ENCODE peak calls at places on chromosome 2, in six cellular contexts. Q is uterus, J is adrenal gland, L is fibroblast of lung, A is BE2C, R is PC-3. G is an unnamed sample.

GRCh38 chr2:170113168-170113567 is 64.8 kb upstream of the MYO3B start:
- DNase-seq in L (no peak), J (no peak), Q (no peak), R (no peak), A (no peak), G (no peak)

GRCh38 chr2:105517814-105518705 is 119.2 kb upstream of the FHL2 start:
- DNase-seq in A (peak; percentile 76), Q (peak; percentile 44), J (peak; percentile 84), L (peak; percentile 81), R (no peak), G (peak; percentile 82)

GRCh38 chr2:46829240-46829970 is 86.2 kb downstream of the MCFD2 start:
- DNase-seq in Q (no peak), J (no peak), R (no peak), L (no peak), A (no peak), G (no peak)

GRCh38 chr2:165018207-165018606 is 62.9 kb upstream of the SLC38A11 start:
- DNase-seq in J (no peak), R (no peak), Q (no peak), L (no peak), A (no peak), G (peak; percentile 24)

GRCh38 chr2:176413786-176414185 is 144.5 kb downstream of the MTX2 start:
- DNase-seq in J (no peak), L (no peak), Q (no peak), R (peak; percentile 1), A (no peak), G (no peak)

GRCh38 chr2:84741182-84741822 is 139.6 kb downstream of the TRABD2A start:
- DNase-seq in R (peak; percentile 61), L (peak; percentile 37), J (no peak), Q (no peak), A (peak; percentile 5), G (peak; percentile 8)

GRCh38 chr2:237012021-237012420 is 73.7 kb upstream of the COPS8 start:
- DNase-seq in L (no peak), Q (no peak), A (no peak), R (no peak), J (no peak), G (no peak)

GRCh38 chr2:96091711-96092579 is 24.4 kb downstream of the ADRA2B start:
- DNase-seq in R (no peak), J (no peak), Q (no peak), L (no peak), A (peak; percentile 39), G (no peak)

GRCh38 chr2:212330263-212330662 is 208.3 kb downstream of the ERBB4 start:
- DNase-seq in Q (no peak), R (no peak), J (no peak), A (peak; percentile 69), L (no peak), G (no peak)

GRCh38 chr2:72173640-72174321 is 26.1 kb upstream of the CYP26B1 start:
- DNase-seq in Q (no peak), R (no peak), L (no peak), A (no peak), J (no peak), G (no peak)

GRCh38 chr2:26020214-26020613 is 13.7 kb upstream of the RAB10 start:
- DNase-seq in R (no peak), Q (no peak), L (no peak), A (no peak), J (no peak), G (no peak)

GRCh38 chr2:59449264-59449663 is 1104.2 kb downstream of the BCL11A start:
- DNase-seq in R (no peak), Q (no peak), L (no peak), J (no peak), A (no peak), G (no peak)

GRCh38 chr2:221969087-221969829 is 329.5 kb downstream of the PAX3 start:
- DNase-seq in L (peak; percentile 69), J (peak; percentile 22), A (peak; percentile 8), Q (no peak), R (peak; percentile 63), G (peak; percentile 50)

GRCh38 chr2:25497229-25497861 is 155.6 kb upstream of the DNMT3A start:
- DNase-seq in Q (no peak), L (no peak), A (no peak), J (no peak), R (no peak), G (no peak)

GRCh38 chr2:79580175-79580574 is 67.3 kb downstream of the CTNNA2 start:
- DNase-seq in L (no peak), R (no peak), J (no peak), Q (no peak), A (no peak), G (no peak)

GRCh38 chr2:44741507-44741906 is 200.0 kb upstream of the SIX3 start:
- DNase-seq in R (no peak), A (no peak), J (no peak), L (no peak), Q (no peak), G (no peak)

GRCh38 chr2:241811209-241811951 is 2.4 kb downstream of the NEU4 start:
- DNase-seq in Q (peak; percentile 16), A (no peak), L (no peak), J (peak; percentile 61), R (no peak), G (no peak)

GRCh38 chr2:106991866-106992265 is 105.9 kb upstream of the ST6GAL2 start:
- DNase-seq in Q (no peak), A (no peak), J (no peak), L (no peak), R (peak; percentile 38), G (no peak)

GRCh38 chr2:222878877-222879601 is 18.2 kb downstream of the ACSL3 start:
- DNase-seq in J (no peak), A (no peak), Q (no peak), L (peak; percentile 48), R (peak; percentile 85), G (peak; percentile 53)

GRCh38 chr2:23427976-23428375 is 43.0 kb downstream of the KLHL29 start:
- DNase-seq in R (no peak), Q (no peak), J (no peak), L (no peak), A (no peak), G (no peak)

GRCh38 chr2:96507957-96508520 is 2.9 kb upstream of the NEURL3 start:
- DNase-seq in Q (peak; percentile 70), L (peak; percentile 28), J (peak; percentile 77), R (peak; percentile 64), A (peak; percentile 66), G (peak; percentile 59)

DNA sequence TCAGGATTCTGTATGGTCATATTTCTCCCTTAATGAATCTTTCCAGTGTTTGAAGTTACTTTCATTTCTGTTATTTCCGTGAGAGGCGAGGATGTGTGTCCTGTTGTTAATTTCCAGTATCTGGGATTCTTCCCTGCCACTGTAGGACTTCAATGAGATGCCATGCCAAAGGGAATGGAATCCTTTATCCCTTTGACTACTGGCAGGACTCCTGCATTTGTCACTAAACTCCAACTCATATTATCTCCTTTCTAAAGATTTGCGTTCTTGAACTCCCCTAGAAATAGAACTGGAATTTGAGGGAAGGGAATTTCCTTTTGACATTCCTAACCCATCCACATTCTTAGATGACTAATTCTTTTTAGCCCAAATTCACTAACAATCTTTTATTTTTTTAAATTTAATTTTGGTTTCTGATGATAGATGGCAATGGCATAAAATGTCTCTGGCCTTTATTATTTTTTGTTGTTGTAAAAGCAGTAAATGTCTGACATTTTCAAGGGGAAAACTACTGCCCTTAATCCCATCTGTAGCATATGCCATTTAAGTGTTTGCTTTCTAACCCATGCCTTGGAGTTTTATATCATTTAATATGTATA is 87.8 kb upstream of the EML6 start:
- DNase-seq in A (no peak), Q (no peak), R (no peak), L (no peak), J (no peak), G (peak; percentile 51)
- H3K36me3 ChIP-seq in A (peaks cover 38% of the 10 kb centered on the region), Q (no peaks in the 10 kb centered on the region), R (peaks cover 85% of the 10 kb centered on the region), L (peaks cover 14% of the 10 kb centered on the region), J (peaks cover 77% of the 10 kb centered on the region), G (peaks cover 72% of the 10 kb centered on the region)

GRCh38 chr2:230975927-230976326 is 20.0 kb upstream of the SPATA3 start:
- DNase-seq in Q (no peak), A (no peak), R (no peak), L (no peak), J (no peak), G (no peak)

GRCh38 chr2:230974096-230974913 is 21.6 kb upstream of the SPATA3 start:
- DNase-seq in R (peak; percentile 25), A (no peak), L (peak; percentile 52), Q (no peak), J (no peak), G (peak; percentile 90)

GRCh38 chr2:230972046-230972445 is 23.9 kb upstream of the SPATA3 start:
- DNase-seq in Q (no peak), R (no peak), L (no peak), A (no peak), J (no peak), G (no peak)

GRCh38 chr2:230980468-230980867 is 15.5 kb upstream of the SPATA3 start:
- DNase-seq in Q (no peak), R (no peak), A (no peak), J (no peak), L (no peak), G (no peak)

DNA sequence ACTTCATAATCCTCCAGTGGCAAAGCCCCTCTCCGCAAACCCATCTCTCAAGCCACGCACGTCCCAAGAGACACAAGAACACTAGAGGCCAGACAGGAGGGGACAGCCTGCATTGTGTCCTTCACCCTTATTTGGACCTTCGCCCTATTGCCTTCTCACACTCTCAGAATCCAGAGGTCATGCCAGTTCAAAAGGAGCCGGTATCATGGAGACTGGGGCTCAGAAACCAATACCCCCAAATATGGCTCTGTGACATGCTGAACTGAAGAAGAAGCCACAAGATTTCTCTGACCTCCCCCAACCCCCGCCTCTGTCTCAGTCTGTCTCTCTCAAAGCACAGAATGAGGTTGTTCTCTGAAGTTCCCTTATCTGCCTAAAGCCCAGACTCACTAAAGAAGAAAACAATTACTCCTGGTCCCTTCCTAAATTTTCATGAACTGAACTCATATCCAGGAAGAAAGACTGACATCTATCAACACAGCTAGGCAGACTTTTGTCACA is 19.2 kb upstream of the SPATA3 start:
- DNase-seq in J (no peak), R (no peak), A (no peak), L (no peak), Q (no peak), G (no peak)
- H3K4me1 ChIP-seq in J (no peaks in the 10 kb centered on the region), R (no peaks in the 10 kb centered on the region), A (no peaks in the 10 kb centered on the region), L (peaks cover 4% of the 10 kb centered on the region), Q (no peaks in the 10 kb centered on the region), G (peaks cover 4% of the 10 kb centered on the region)

GRCh38 chr2:134287323-134287722 is 33.5 kb downstream of the MGAT5 start:
- DNase-seq in L (no peak), R (no peak), A (no peak), J (no peak), Q (no peak), G (no peak)

GRCh38 chr2:134288814-134289213 is 34.9 kb downstream of the MGAT5 start:
- DNase-seq in L (no peak), A (no peak), R (no peak), Q (no peak), J (no peak), G (no peak)

GRCh38 chr2:134292514-134292913 is 38.6 kb downstream of the MGAT5 start:
- DNase-seq in L (no peak), J (no peak), A (no peak), R (no peak), Q (no peak), G (no peak)

GRCh38 chr2:134289225-134289624 is 35.4 kb downstream of the MGAT5 start:
- DNase-seq in Q (no peak), L (no peak), A (no peak), J (peak; percentile 37), R (no peak), G (no peak)

GRCh38 chr2:134290363-134290762 is 36.5 kb downstream of the MGAT5 start:
- DNase-seq in J (no peak), R (no peak), Q (no peak), L (no peak), A (no peak), G (no peak)
- H3K4me3 ChIP-seq in J (no peak overlapping the region), R (no peak overlapping the region), Q (no peak overlapping the region), L (no peak overlapping the region), A (no peak overlapping the region), G (no peak overlapping the region)

GRCh38 chr2:232836934-232837333 is 33.1 kb upstream of the SNORC start:
- DNase-seq in Q (no peak), L (no peak), R (no peak), J (no peak), A (no peak), G (no peak)
- H3K36me3 ChIP-seq in Q (no peaks in the 10 kb centered on the region), L (peaks cover 11% of the 10 kb centered on the region), R (peaks cover 36% of the 10 kb centered on the region), J (peaks cover 65% of the 10 kb centered on the region), A (peaks cover 66% of the 10 kb centered on the region), G (peaks cover 37% of the 10 kb centered on the region)